ENCODE peak calls at places on chromosomes 12 and 14, in five cellular contexts. J is CD8-positive, alpha-beta memory T cell; D is breast epithelium; I is Peyer's patch; H is fibroblast of lung. F is an unnamed sample.
A peak's percentile ranks its signal among the peaks of the same experiment; 100 is the strongest.

GRCh38 chr12:111412007-111412829 is 6.5 kb downstream of the SH2B3 start:
- DNase-seq in J (no peak), D (no peak), H (no peak), I (no peak), F (no peak)

GRCh38 chr14:70098257-70098809 is 90.4 kb downstream of the SLC8A3 start:
- DNase-seq in I (no peak), D (no peak), H (peak; percentile 11), J (no peak), F (no peak)

GRCh38 chr14:74962059-74962458 is 6.7 kb upstream of the PGF start:
- DNase-seq in D (no peak), I (no peak), H (no peak), J (no peak), F (no peak)

GRCh38 chr14:94571395-94571794 is 9.8 kb upstream of the SERPINA5 start:
- DNase-seq in D (no peak), J (no peak), H (peak; percentile 16), I (no peak), F (no peak)

GRCh38 chr14:104851896-104852663 is 13.0 kb upstream of the CEP170B start:
- DNase-seq in H (no peak), I (no peak), D (peak; percentile 27), J (no peak), F (no peak)

GRCh38 chr12:18696971-18697602 is 40.7 kb downstream of the PLCZ1 start:
- DNase-seq in D (no peak), H (peak; percentile 59), J (no peak), I (no peak), F (no peak)

GRCh38 chr12:1607940-1608782 is 13.8 kb upstream of the FBXL14 start:
- DNase-seq in H (peak; percentile 69), I (no peak), D (no peak), J (no peak), F (no peak)

GRCh38 chr14:87170179-87170578 is 822.8 kb downstream of the GALC start:
- DNase-seq in D (no peak), J (no peak), H (no peak), I (no peak), F (no peak)

GRCh38 chr12:50282581-50283229 is 615 bp downstream of the LIMA1 start:
- DNase-seq in D (no peak), J (no peak), H (peak; percentile 78), I (no peak), F (peak; percentile 70)

GRCh38 chr12:77847060-77847541 is 16.4 kb downstream of the NAV3 start:
- DNase-seq in J (no peak), D (no peak), I (no peak), H (no peak), F (no peak)

GRCh38 chr14:23513005-23513412 is 38.6 kb downstream of the ZFHX2 start:
- DNase-seq in I (no peak), J (no peak), D (no peak), H (no peak), F (no peak)

GRCh38 chr12:25783566-25783965 is 174.9 kb upstream of the RASSF8 start:
- DNase-seq in D (no peak), H (no peak), J (no peak), I (no peak), F (no peak)

GRCh38 chr14:100583245-100583644 is 4.0 kb downstream of the BEGAIN start:
- DNase-seq in J (no peak), I (no peak), D (no peak), H (no peak), F (no peak)

GRCh38 chr12:49543914-49544815 is 5.3 kb downstream of the KCNH3 start:
- DNase-seq in D (no peak), I (peak; percentile 42), J (no peak), H (no peak), F (no peak)

GRCh38 chr12:16229676-16230075 is 47.8 kb downstream of the SLC15A5 start:
- DNase-seq in J (no peak), D (no peak), I (no peak), H (no peak), F (no peak)

GRCh38 chr14:78446807-78447206 is 276.6 kb downstream of the NRXN3 start:
- DNase-seq in D (no peak), J (no peak), H (no peak), I (no peak), F (no peak)

GRCh38 chr14:76729195-76729594 is 32.1 kb upstream of the VASH1 start:
- DNase-seq in I (no peak), D (no peak), H (no peak), J (no peak), F (no peak)

GRCh38 chr14:76724827-76725550 is 36.3 kb upstream of the VASH1 start:
- DNase-seq in I (no peak), H (no peak), D (no peak), J (no peak), F (no peak)

GRCh38 chr14:76729953-76730505 is 31.2 kb upstream of the VASH1 start:
- DNase-seq in H (no peak), J (no peak), I (no peak), D (no peak), F (no peak)

GRCh38 chr14:76726551-76726961 is 34.7 kb upstream of the VASH1 start:
- DNase-seq in H (no peak), I (no peak), D (no peak), J (no peak), F (no peak)

DNA sequence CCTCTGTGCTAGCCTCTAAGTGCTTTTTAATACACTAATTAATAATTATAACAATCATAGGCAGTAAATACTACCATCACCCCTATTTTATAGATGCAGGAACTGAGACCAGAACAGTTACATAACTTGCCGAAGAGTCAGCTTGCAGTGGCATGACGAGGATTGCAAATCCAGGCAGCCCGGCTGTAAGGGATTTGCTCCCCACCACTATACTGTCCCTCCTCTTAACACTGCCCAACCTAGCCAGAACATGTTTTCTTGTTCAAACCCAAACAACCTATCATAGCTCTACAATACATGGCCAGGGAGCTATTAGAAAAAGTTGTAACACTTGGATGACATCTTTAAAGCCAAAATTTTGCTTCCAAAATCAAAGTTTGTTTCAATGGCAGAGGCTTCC is 33.9 kb upstream of the VASH1 start:
- DNase-seq in H (no peak), J (no peak), D (no peak), I (no peak), F (no peak)
- H3K27ac ChIP-seq in H (no peak overlapping the region), J (no peak overlapping the region), D (no peak overlapping the region), I (no peak overlapping the region), F (no peak overlapping the region)

GRCh38 chr14:34715108-34715863 is 893 bp upstream of the CFL2 start:
- DNase-seq in I (no peak), H (peak; percentile 12), J (no peak), D (no peak), F (no peak)
- H3K4me3 ChIP-seq in I (peak overlapping the region; percentile 99), H (peak overlapping the region; percentile 82), J (peak overlapping the region; percentile 58), D (peak overlapping the region; percentile 96), F (peak overlapping the region; percentile 85)

GRCh38 chr12:45273717-45274271 is 57.9 kb downstream of the ANO6 start:
- DNase-seq in J (no peak), I (no peak), D (no peak), H (peak; percentile 89), F (no peak)
- H3K27ac ChIP-seq in J (no peak overlapping the region), I (no peak overlapping the region), D (no peak overlapping the region), H (peak overlapping the region; percentile 83), F (no peak overlapping the region)

DNA sequence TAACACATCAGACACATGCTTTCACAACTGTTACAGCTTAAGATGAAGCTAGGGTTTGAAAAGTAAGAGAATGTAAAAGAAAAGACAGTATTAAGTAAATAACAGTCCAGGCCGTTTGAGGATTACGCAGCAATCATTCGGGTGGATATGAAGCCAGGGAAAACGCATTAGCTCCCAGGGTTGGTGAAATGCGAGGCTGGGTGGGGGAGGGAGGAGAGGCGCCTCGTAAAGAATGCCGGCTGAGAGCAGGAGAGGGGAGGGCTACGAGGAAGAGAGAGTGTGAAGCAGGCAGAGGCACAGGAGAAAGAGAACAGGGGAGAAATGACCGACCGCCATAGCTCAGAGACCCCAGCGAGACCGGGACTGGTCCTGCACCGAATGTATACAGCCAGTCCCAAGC is 73.0 kb downstream of the IQSEC3 start:
- DNase-seq in H (peak; percentile 1), J (no peak), I (no peak), D (no peak), F (peak; percentile 71)
- H3K4me3 ChIP-seq in H (no peak overlapping the region), J (no peak overlapping the region), I (no peak overlapping the region), D (peak overlapping the region; percentile 41), F (no peak overlapping the region)

DNA sequence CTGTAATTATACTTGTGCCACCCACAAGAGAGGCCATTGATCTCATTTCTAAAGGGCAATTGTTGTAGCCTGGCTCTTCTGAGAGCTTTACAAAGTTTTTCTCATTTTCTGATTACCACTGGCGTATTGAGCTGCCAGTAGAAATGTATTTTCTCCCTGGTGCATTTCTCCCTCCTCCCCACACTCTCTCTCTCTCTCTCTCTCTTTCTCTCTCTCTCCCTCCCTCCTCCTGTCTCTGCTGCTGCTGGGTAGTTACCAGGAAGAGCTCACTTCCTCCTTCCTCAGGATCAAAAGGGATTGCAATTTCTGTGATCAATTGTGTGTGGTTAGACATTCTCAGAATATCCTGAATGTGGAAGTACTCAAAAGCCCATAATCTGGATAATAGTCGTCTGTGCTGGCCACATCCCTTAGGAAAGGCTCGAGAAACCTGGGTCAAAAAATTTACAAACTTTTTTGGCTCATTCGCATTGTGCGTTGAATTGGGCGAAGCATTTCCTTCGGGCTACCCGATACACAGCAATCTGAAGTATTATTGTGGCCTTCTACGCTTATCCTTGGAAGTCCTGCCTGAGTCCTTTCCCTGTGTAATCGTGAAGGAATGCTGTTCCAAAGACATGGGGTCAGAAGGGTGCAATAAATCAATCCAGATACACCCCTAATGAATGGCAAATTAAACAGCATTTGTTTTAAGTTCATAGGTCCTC is 254.8 kb downstream of the MSRB3 start:
- DNase-seq in H (peak; percentile 78), J (no peak), I (no peak), D (no peak), F (no peak)
- H3K27ac ChIP-seq in H (peak overlapping the region; percentile 70), J (no peak overlapping the region), I (no peak overlapping the region), D (peak overlapping the region; percentile 25), F (no peak overlapping the region)

DNA sequence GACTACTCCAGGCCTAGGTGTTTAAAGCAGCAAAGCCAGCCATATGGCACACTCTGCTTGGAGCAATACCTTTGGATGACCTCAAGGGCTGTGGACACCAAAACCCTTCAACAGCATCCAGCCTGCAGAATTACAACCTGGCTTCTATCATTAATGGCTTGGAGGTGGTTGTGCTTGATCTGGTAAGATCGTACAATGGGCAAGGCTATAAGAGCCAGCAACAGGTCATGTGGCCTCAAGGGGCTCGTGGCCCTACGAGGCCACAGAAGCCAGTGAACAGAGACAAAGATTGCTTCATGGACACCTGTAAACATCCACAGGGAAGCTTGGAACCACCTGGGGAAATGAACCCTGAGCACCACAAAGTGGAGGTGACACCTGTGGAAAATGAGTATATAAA is 657.3 kb downstream of the BCL11B start:
- DNase-seq in I (no peak), D (no peak), J (no peak), H (no peak), F (no peak)
- H3K4me3 ChIP-seq in I (no peak overlapping the region), D (no peak overlapping the region), J (no peak overlapping the region), H (no peak overlapping the region), F (no peak overlapping the region)

DNA sequence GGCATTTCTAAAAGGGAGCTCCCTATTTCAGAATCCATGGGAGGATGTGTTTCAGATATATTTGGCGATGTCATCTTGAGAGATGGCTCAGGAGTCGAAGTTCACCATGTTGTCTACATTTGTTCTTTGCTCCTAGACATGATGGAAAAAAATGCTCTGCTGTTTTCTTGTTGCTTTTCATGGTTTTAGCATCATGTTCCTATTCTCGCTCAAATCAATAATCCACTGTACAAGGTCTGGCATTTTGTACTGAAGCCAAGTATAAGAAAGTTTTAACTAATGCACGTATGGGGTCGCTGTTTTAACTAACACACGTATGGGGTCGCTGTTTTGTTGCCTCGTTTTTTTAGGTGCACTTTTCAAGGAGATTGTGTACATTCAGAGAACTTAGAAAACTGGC is 60.9 kb downstream of the PLXNC1 start:
- DNase-seq in J (no peak), H (no peak), I (no peak), D (no peak), F (no peak)
- H3K27ac ChIP-seq in J (no peak overlapping the region), H (no peak overlapping the region), I (no peak overlapping the region), D (no peak overlapping the region), F (no peak overlapping the region)

GRCh38 chr12:64083285-64084210 is 138.5 kb downstream of the KICS2 start:
- DNase-seq in D (peak; percentile 79), J (no peak), I (no peak), H (peak; percentile 97), F (no peak)
- H3K4me3 ChIP-seq in D (no peak overlapping the region), J (no peak overlapping the region), I (no peak overlapping the region), H (no peak overlapping the region), F (no peak overlapping the region)

F was measured in WERI-Rb-1.